ENCODE peak calls at places on chromosome 22, in ten cellular contexts. P is WTC11; Z is KBM-7; E is anterior cingulate cortex; X is activated CD8-positive, alpha-beta T cell treated with anti-CD3 and anti-CD28 coated beads, Interleukin-2, amount 10 ng/mL, durations not matched to agents 7 days and 5 days; C is AG09319; W is neuronal stem cell; O is memory B cell; V is stimulated activated CD4-positive, alpha-beta T cell treated with anti-CD3 and anti-CD28 coated beads, Interleukin-15, amount 100 ng/mL, for 48 hours; T is neural progenitor cell. K is an unnamed sample.

GRCh38 chr22:17194213-17194612 is 25.0 kb downstream of the ADA2 start:
- DNase-seq in O (no peak), X (no peak), Z (no peak), C (no peak), E (no peak), T (peak), V (no peak), W (no peak), P (no peak), K (no peak)

GRCh38 chr22:32660292-32660691 is 141.2 kb upstream of the TIMP3 start:
- DNase-seq in O (peak), T (peak), Z (peak), X (peak), W (peak), E (no peak), C (peak), P (peak), V (peak), K (peak)

GRCh38 chr22:23212061-23213030 is 32.0 kb downstream of the BCR start:
- DNase-seq in P (no peak), W (no peak), C (no peak), T (no peak), Z (no peak), E (peak), X (no peak), O (no peak), V (no peak), K (no peak)

GRCh38 chr22:49704345-49705215 is 123.1 kb downstream of the BRD1 start:
- DNase-seq in O (no peak), W (no peak), V (no peak), Z (no peak), E (no peak), X (no peak), T (no peak), P (no peak), C (no peak), K (no peak)

GRCh38 chr22:20524004-20524481 is 16.6 kb downstream of the MED15 start:
- DNase-seq in E (no peak), O (no peak), T (no peak), Z (no peak), V (no peak), P (no peak), W (no peak), X (peak), C (no peak), K (no peak)

GRCh38 chr22:39634530-39635399 is 64.2 kb downstream of the CACNA1I start:
- DNase-seq in E (no peak), P (no peak), W (no peak), V (peak), Z (peak), O (no peak), X (no peak), T (no peak), C (peak), K (no peak)

GRCh38 chr22:46027219-46028068 is 50.5 kb upstream of the WNT7B start:
- DNase-seq in T (peak), Z (no peak), X (no peak), P (peak), O (no peak), E (peak), V (no peak), C (no peak), W (no peak), K (no peak)

GRCh38 chr22:37485714-37486223 is 415 bp downstream of the MFNG start:
- DNase-seq in W (no peak), T (no peak), E (no peak), C (no peak), X (peak), V (no peak), P (no peak), O (no peak), Z (peak), K (no peak)

GRCh38 chr22:38467904-38468760 is at the start of gene KDELR3:
- DNase-seq in V (peak), C (peak), X (peak), T (peak), Z (peak), O (no peak), W (no peak), P (peak), E (no peak), K (no peak)

GRCh38 chr22:33853200-33854097 is 66.8 kb downstream of the LARGE1 start:
- DNase-seq in V (no peak), E (peak), C (peak), Z (peak), T (peak), W (no peak), O (peak), P (peak), X (peak), K (no peak)

GRCh38 chr22:25970348-25970995 is 198.8 kb upstream of the SEZ6L start:
- DNase-seq in Z (no peak), T (peak), P (peak), V (no peak), E (no peak), O (no peak), W (peak), X (no peak), C (no peak), K (no peak)